ENCODE peak calls at places on chromosomes 5 and 9, in four cellular contexts. I, A, Z and S are unnamed samples.

GRCh38 chr9:14433841-14434511 is 120.0 kb upstream of the NFIB start:
- DNase-seq in I (peak; percentile 90), Z (peak; percentile 39), A (no peak), S (peak; percentile 63)

GRCh38 chr5:141845371-141845821 is 32.8 kb downstream of the PCDH1 start:
- DNase-seq in I (no peak), Z (peak; percentile 74), A (no peak), S (no peak)

GRCh38 chr5:57338068-57338848 is 144.4 kb downstream of the ACTBL2 start:
- DNase-seq in A (no peak), I (no peak), Z (peak; percentile 46), S (no peak)

GRCh38 chr9:131530546-131530929 is 525 bp downstream of the UCK1 start:
- DNase-seq in A (no peak), Z (peak; percentile 29), I (no peak), S (no peak)

GRCh38 chr9:129399301-129399990 is 221.4 kb upstream of the IER5L start:
- DNase-seq in Z (no peak), I (no peak), A (peak; percentile 40), S (peak; percentile 51)

GRCh38 chr5:87127426-87127825 is 140.3 kb upstream of the RASA1 start:
- DNase-seq in A (no peak), Z (no peak), I (peak; percentile 24), S (no peak)

GRCh38 chr5:40834391-40834848 is 602 bp downstream of the RPL37 start:
- DNase-seq in I (peak; percentile 49), A (no peak), Z (peak; percentile 59), S (no peak)

GRCh38 chr9:136318111-136318768 is 9.1 kb upstream of the GPSM1 start:
- DNase-seq in A (no peak), Z (peak; percentile 13), I (no peak), S (peak; percentile 5)

GRCh38 chr9:5608298-5609254 is 20.3 kb upstream of the RIC1 start:
- DNase-seq in A (no peak), I (peak; percentile 11), Z (peak; percentile 41), S (no peak)

GRCh38 chr9:111066427-111066826 is 28.2 kb upstream of the LPAR1 start:
- DNase-seq in I (peak; percentile 63), Z (no peak), A (no peak), S (no peak)

GRCh38 chr5:174724484-174725260 is at the start of gene MSX2:
- DNase-seq in Z (no peak), A (peak; percentile 69), I (peak; percentile 88), S (peak; percentile 92)
- H3K4me3 ChIP-seq in Z (no peak within 1 kb of the TSS), A (peak within 1 kb of the TSS; percentile 21), I (peak within 1 kb of the TSS; percentile 73), S (peak within 1 kb of the TSS; percentile 46)

DNA sequence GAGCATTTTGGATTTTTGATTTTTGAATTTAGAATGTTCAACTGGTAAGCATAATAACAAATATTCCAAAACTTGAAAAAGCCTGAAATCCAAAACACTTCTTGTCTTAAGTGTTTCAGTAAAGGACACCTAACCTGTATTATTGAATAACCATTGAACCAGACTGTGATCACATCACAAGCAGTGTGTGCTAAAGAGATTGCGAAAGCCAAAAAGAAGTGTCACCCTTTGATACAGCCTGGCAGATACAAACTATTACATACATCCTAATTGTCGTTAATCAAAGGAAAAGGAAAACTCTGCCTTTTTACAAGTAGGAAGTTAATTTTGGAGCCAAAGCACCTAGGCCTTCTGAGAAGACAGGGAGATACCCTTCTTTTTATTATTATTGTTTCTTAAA is 8.4 kb upstream of the FAM120AOS start:
- DNase-seq in A (no peak), Z (no peak), I (no peak), S (no peak)
- H3K4me1 ChIP-seq in A (no peaks in the 10 kb centered on the region), Z (peaks cover 99% of the 10 kb centered on the region), I (peaks cover 2% of the 10 kb centered on the region), S (peaks cover 21% of the 10 kb centered on the region)

GRCh38 chr9:114735732-114736131 is 53.7 kb upstream of the TEX48 start:
- DNase-seq in I (peak; percentile 40), Z (no peak), A (no peak), S (no peak)

GRCh38 chr9:114733814-114734213 is 51.8 kb upstream of the TEX48 start:
- DNase-seq in A (no peak), I (peak; percentile 42), Z (no peak), S (no peak)

GRCh38 chr9:114729706-114730105 is 47.7 kb upstream of the TEX48 start:
- DNase-seq in I (no peak), A (no peak), Z (no peak), S (no peak)

GRCh38 chr9:114732842-114733241 is 50.9 kb upstream of the TEX48 start:
- DNase-seq in A (no peak), Z (no peak), I (no peak), S (no peak)

DNA sequence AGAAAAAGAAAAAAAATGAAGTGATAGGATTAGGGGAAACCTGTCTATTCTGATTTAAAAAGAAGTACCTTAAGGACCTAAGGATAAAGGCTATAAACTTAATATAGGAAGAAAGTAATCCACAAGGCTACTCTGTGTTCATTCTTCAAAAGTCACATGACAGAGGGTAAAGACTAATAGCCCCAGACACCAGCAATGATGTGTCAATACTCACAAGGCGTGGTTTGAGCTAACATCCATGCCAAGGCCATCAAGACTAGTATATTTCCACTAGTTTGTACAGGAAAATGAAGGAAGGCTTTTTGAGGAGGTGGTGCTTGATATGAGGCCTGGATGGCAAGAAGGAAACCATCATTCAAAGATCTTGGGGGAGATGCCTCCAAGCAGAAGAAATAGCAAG is 49.7 kb upstream of the TEX48 start:
- DNase-seq in I (no peak), A (no peak), Z (no peak), S (no peak)
- H3K27ac ChIP-seq in I (no peak overlapping the region), A (no peak overlapping the region), Z (no peak overlapping the region), S (no peak overlapping the region)

GRCh38 chr9:78112004-78112403 is 80.4 kb upstream of the GNAQ start:
- DNase-seq in A (no peak), I (no peak), Z (no peak), S (no peak)

GRCh38 chr9:78103971-78104433 is 72.4 kb upstream of the GNAQ start:
- DNase-seq in I (no peak), A (no peak), Z (no peak), S (no peak)

GRCh38 chr9:78114581-78114980 is 83.0 kb upstream of the GNAQ start:
- DNase-seq in A (no peak), I (no peak), Z (no peak), S (no peak)

GRCh38 chr9:78115073-78115472 is 83.5 kb upstream of the GNAQ start:
- DNase-seq in Z (peak; percentile 77), A (no peak), I (no peak), S (no peak)

DNA sequence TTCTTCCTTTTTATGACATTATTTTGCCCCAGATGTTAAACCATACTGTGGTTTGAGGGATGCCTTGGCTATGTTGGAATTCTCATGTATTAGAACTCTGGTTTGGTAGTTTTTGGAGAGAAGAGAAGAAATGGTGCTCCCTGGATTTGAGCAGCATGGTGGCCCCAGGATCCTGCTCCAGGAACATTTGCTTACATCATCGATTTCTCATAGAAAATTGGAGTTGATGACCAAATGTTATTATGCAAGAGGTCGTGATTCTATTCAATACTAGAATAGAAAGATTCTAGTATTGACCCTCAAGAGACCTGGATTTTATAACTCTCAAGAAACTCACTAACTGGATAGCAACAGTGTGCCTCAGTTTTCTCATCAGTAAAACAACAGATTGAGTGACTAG is 77.5 kb upstream of the GNAQ start:
- DNase-seq in A (no peak), Z (no peak), I (no peak), S (no peak)
- H3K4me3 ChIP-seq in A (no peak overlapping the region), Z (no peak overlapping the region), I (no peak overlapping the region), S (no peak overlapping the region)

DNA sequence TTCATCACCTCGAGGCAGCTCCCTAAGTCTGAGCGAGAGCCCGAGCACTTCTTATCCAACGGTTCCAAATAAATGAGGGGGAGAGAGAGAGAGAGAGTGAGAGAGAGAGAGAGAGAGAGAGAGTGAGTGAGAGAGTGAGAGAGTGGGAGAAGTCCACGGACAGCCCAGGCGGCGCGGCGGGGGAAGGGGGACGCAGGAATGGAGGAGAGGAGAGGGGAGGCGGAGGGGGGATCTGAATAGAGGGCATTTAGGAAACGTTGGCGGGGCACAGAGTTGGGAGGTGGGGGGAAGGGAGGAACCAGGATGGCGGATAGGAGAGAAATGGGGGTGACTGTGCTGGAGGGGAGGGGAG is 481 bp upstream of the BASP1 start:
- DNase-seq in A (peak; percentile 62), Z (peak; percentile 35), I (peak; percentile 70), S (peak; percentile 76)
- H3K4me1 ChIP-seq in A (no peaks in the 10 kb centered on the region), Z (peaks cover 63% of the 10 kb centered on the region), I (no peaks in the 10 kb centered on the region), S (no peaks in the 10 kb centered on the region)